ENCODE peak calls at places on chromosomes 12 and 14, in nine cellular contexts. X, S, P, N, I, W, H, R and Y are unnamed samples.

GRCh38 chr14:67186369-67186768 is 2.9 kb upstream of the GARIN2 start:
- DNase-seq in I (no peak), N (no peak), S (no peak), R (no peak), P (no peak), X (no peak), H (no peak), W (no peak), Y (no peak)

GRCh38 chr14:59483360-59483759 is 848 bp downstream of the L3HYPDH start:
- DNase-seq in I (peak), X (no peak), N (no peak), R (no peak), S (peak), H (no peak), P (no peak), W (no peak), Y (no peak)

GRCh38 chr12:57272337-57273151 is 21.6 kb upstream of the STAC3 start:
- DNase-seq in W (peak), H (no peak), I (no peak), P (peak), S (no peak), N (no peak), X (peak), R (no peak), Y (no peak)

GRCh38 chr12:47534695-47535094 is 171.1 kb downstream of the RPAP3 start:
- DNase-seq in X (no peak), R (no peak), H (no peak), S (no peak), I (no peak), P (no peak), N (no peak), W (no peak), Y (no peak)

GRCh38 chr14:102908766-102909455 is 13.6 kb upstream of the AMN start:
- DNase-seq in S (no peak), W (no peak), R (no peak), H (no peak), I (no peak), N (no peak), P (no peak), X (no peak), Y (no peak)

GRCh38 chr12:55727643-55728184 is 1.1 kb downstream of the CD63 start:
- DNase-seq in R (no peak), W (peak), X (peak), P (peak), I (peak), H (peak), N (no peak), S (no peak), Y (no peak)

GRCh38 chr12:15001733-15002471 is 29.1 kb downstream of the PDE6H start:
- DNase-seq in S (no peak), I (no peak), H (peak), W (peak), R (no peak), X (peak), P (peak), N (no peak), Y (no peak)

GRCh38 chr12:132866251-132866828 is 21.1 kb downstream of the CHFR start:
- DNase-seq in W (no peak), R (no peak), X (no peak), N (no peak), I (peak), S (no peak), P (no peak), H (no peak), Y (no peak)

GRCh38 chr12:122943196-122943595 is 23.1 kb downstream of the ABCB9 start:
- DNase-seq in X (no peak), N (no peak), P (no peak), H (no peak), R (no peak), S (no peak), W (no peak), I (no peak), Y (no peak)

GRCh38 chr12:57887631-57888406 is 41.3 kb upstream of the CTDSP2 start:
- DNase-seq in W (peak), I (no peak), S (no peak), P (no peak), R (no peak), H (no peak), X (no peak), N (no peak), Y (no peak)

GRCh38 chr14:62015248-62015647 is 253.0 kb downstream of the SNAPC1 start:
- DNase-seq in P (no peak), R (no peak), I (no peak), X (no peak), W (no peak), N (no peak), S (no peak), H (no peak), Y (no peak)

GRCh38 chr12:99915251-99916082 is 69.3 kb downstream of the ANKS1B start:
- DNase-seq in H (no peak), S (no peak), X (no peak), I (peak), W (no peak), N (no peak), R (no peak), P (no peak), Y (no peak)

GRCh38 chr12:94792690-94793089 is 142.3 kb upstream of the TMCC3 start:
- DNase-seq in P (no peak), R (no peak), H (no peak), I (no peak), X (peak), S (no peak), W (peak), N (no peak), Y (no peak)

GRCh38 chr12:53047221-53048032 is 2.4 kb upstream of the TNS2 start:
- DNase-seq in S (no peak), W (peak), R (peak), P (peak), X (peak), I (peak), H (peak), N (peak), Y (no peak)

GRCh38 chr12:94550964-94551363 is 91.3 kb upstream of the CEP83 start:
- DNase-seq in P (no peak), S (no peak), I (no peak), R (no peak), X (no peak), H (no peak), W (no peak), N (no peak), Y (no peak)

GRCh38 chr12:58314610-58315009 is 373.2 kb downstream of the ATP23 start:
- DNase-seq in I (no peak), P (no peak), W (no peak), X (no peak), N (no peak), H (no peak), S (no peak), R (no peak), Y (no peak)

GRCh38 chr12:130574402-130574801 is 141.7 kb downstream of the RIMBP2 start:
- DNase-seq in S (no peak), X (no peak), N (no peak), H (no peak), I (no peak), P (no peak), R (no peak), W (no peak), Y (no peak)

DNA sequence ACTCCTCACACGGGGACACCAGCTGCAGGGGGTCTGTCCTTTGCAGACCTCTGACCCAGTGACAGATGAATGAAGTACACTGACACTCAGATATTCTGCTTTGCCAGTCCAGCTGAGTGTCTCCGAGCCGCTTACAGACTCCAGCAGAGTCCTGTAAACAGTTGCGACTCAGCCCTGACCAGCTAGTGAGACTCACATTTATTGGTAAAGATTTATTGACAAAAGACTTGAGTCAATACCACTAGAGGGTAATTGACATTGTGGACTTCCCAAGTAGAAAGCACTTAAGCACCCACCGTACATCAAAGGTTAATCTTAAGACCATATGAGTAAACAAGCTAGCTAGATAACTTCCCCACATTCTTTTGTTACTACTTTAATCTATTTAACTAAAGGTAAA is 9.8 kb upstream of the FKBP4 start:
- DNase-seq in I (no peak), P (no peak), X (no peak), S (no peak), H (no peak), R (no peak), W (no peak), N (no peak), Y (no peak)
- H3K4me3 ChIP-seq in I (no peak), P (no peak), X (no peak), S (no peak), H (no peak), R (no peak), W (no peak), N (no peak), Y (no peak)

DNA sequence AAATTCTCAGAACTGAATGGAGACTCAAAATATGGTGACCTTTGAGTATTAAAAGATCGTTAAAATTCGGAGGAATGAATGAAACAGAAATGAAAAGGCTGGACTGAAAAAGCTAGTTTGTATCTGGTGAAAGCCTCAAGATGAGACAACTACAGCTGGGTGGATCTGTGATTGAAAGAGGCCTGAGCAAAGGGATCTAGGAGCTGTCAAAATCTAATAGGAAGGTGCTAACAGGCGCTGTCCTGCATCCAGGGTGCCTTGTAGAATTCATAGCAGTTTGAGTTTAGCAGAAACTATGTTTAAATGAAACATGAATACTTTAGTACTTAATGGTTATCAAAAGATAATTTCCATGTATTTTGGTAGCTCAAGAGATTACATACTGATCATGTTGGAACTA is 2.3 kb downstream of the YY1 start:
- DNase-seq in S (no peak), X (no peak), R (no peak), W (no peak), I (no peak), P (no peak), N (no peak), H (no peak), Y (no peak)
- H3K27ac ChIP-seq in S (peak), X (peak), R (peak), W (peak), I (peak), P (peak), N (peak), H (peak), Y (no peak)

DNA sequence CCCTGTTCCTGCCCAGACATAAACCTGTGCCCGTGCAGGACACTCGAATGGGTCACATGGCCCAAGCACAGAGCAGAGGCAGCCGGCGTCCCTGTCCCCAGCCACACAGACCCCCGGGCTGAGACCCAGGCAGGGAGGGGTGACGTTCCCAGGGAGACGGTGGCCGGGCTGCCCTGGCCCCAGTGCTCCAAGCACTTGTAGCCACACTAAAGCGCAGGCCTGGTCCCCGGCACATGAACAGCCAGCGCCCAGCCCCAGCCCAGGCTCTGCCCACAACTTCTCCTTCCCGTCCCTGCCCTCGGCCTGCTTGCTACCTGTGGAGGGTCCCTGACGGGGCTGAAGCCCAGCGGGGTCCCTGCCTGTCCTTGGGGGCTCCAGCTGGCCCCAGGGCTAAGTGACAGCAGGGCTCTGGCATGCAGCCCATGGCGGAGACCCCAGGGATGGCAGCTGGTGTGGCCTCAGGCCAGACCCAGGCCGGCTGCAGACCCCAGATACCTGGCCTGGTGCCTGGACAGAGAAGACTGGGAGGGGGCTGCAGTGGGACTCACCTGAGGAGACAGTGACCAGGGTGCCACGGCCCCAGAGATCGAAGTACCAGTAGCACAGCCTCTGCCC is 338.4 kb downstream of the TMEM121 start:
- DNase-seq in W (no peak), N (no peak), I (no peak), X (peak), R (no peak), P (no peak), S (no peak), H (peak), Y (no peak)
- H3K4me3 ChIP-seq in W (no peak), N (no peak), I (no peak), X (no peak), R (no peak), P (no peak), S (no peak), H (no peak), Y (no peak)

GRCh38 chr14:30995674-30996073 is 29.8 kb upstream of the AP4S1 start:
- DNase-seq in X (no peak), R (no peak), N (no peak), W (no peak), S (no peak), I (no peak), H (no peak), P (no peak), Y (no peak)
- H3K27ac ChIP-seq in X (peak), R (no peak), N (no peak), W (peak), S (no peak), I (no peak), H (peak), P (peak), Y (no peak)

DNA sequence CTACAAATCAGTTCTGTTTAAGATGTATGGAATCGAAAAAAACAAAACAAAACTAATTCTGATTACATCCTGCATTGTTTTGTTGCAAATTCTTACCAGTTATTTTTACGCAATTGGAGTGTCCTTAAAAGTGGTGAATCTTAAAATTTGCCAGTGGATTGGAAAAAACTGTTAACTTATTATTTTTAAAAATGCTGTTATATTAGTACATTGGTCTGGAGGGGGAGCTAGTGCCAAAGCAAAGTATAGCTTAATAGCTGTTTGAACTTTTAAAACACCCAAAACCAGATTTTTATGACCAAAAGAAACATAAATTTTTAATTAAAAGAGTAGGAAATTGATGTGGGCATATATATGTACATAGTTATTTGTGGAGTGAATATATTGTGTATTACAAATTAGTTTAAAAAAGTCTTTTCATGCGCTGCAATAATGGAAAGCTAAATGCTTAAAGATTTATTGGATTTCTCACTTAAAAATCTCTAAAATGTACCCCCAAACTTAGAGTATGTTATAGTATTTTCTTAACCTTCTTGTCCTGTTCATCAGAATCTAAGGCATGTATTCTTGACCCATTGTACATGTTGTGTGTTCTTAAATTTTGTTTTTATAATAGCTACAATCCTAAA is 2.5 kb downstream of the FUT8 start:
- DNase-seq in N (peak), P (no peak), R (no peak), S (no peak), W (no peak), X (no peak), I (peak), H (no peak), Y (no peak)
- H3K4me3 ChIP-seq in N (no peak), P (no peak), R (no peak), S (no peak), W (no peak), X (no peak), I (no peak), H (no peak), Y (no peak)

GRCh38 chr12:49556391-49557186 is 11.4 kb downstream of the MCRS1 start:
- DNase-seq in I (no peak), P (no peak), H (no peak), X (no peak), W (peak), R (no peak), N (no peak), S (no peak), Y (no peak)

GRCh38 chr12:49559011-49559675 is 8.8 kb downstream of the MCRS1 start:
- DNase-seq in P (no peak), H (no peak), R (no peak), I (no peak), W (no peak), S (no peak), N (no peak), X (no peak), Y (no peak)

GRCh38 chr12:49557917-49558215 is 10.1 kb downstream of the MCRS1 start:
- DNase-seq in P (no peak), I (peak), N (no peak), H (no peak), W (no peak), S (no peak), X (no peak), R (no peak), Y (no peak)

GRCh38 chr12:49557187-49557916 is 10.6 kb downstream of the MCRS1 start:
- DNase-seq in X (no peak), I (no peak), P (no peak), R (no peak), H (no peak), S (no peak), W (no peak), N (no peak), Y (no peak)

GRCh38 chr12:49558526-49558925 is 9.4 kb downstream of the MCRS1 start:
- DNase-seq in X (no peak), W (no peak), S (no peak), I (no peak), P (no peak), N (no peak), H (no peak), R (no peak), Y (no peak)
- H3K27ac ChIP-seq in X (peak), W (no peak), S (no peak), I (no peak), P (no peak), N (no peak), H (no peak), R (no peak), Y (no peak)